ENCODE peak calls at places on chromosome 12, in eight cellular contexts. W, L, H, X, F, S, O and U are unnamed samples.

GRCh38 chr12:6360578-6361490 is 14.5 kb downstream of the SCNN1A start:
- DNase-seq in W (no peak), L (no peak), H (no peak), X (no peak), F (no peak), S (no peak), O (no peak), U (no peak)

GRCh38 chr12:52172956-52173355 is 18.9 kb downstream of the KRT80 start:
- DNase-seq in W (no peak), L (no peak), H (no peak), X (no peak), F (peak), S (no peak), O (no peak), U (no peak)

GRCh38 chr12:108772247-108772646 is 40.9 kb upstream of the CORO1C start:
- DNase-seq in W (no peak), L (no peak), H (no peak), X (peak), F (peak), S (peak), O (no peak), U (peak)

GRCh38 chr12:121170581-121171260 is 38.0 kb downstream of the P2RX7 start:
- DNase-seq in W (no peak), L (no peak), H (peak), X (peak), F (no peak), S (no peak), O (no peak), U (no peak)

GRCh38 chr12:22334696-22335290 is at the start of gene ST8SIA1:
- DNase-seq in W (peak), L (no peak), H (peak), X (peak), F (peak), S (no peak), O (peak), U (no peak)

GRCh38 chr12:90428881-90429280 is 526.1 kb downstream of the CCER1 start:
- DNase-seq in W (no peak), L (no peak), H (no peak), X (no peak), F (no peak), S (no peak), O (no peak), U (no peak)

GRCh38 chr12:116244474-116245090 is 32.9 kb downstream of the MED13L start:
- DNase-seq in W (no peak), L (no peak), H (no peak), X (no peak), F (no peak), S (no peak), O (no peak), U (no peak)

GRCh38 chr12:53645191-53645590 is 19.0 kb upstream of the ATF7 start:
- DNase-seq in W (no peak), L (no peak), H (no peak), X (peak), F (no peak), S (no peak), O (no peak), U (no peak)

GRCh38 chr12:25942709-25943108 is 15.8 kb upstream of the RASSF8 start:
- DNase-seq in W (no peak), L (no peak), H (peak), X (peak), F (no peak), S (no peak), O (no peak), U (no peak)

GRCh38 chr12:97921957-97922722 is 459.5 kb downstream of the RMST start:
- DNase-seq in W (no peak), L (no peak), H (peak), X (peak), F (no peak), S (no peak), O (no peak), U (no peak)

GRCh38 chr12:45183263-45183662 is 32.6 kb upstream of the ANO6 start:
- DNase-seq in W (no peak), L (peak), H (peak), X (peak), F (no peak), S (peak), O (no peak), U (no peak)

GRCh38 chr12:100927825-100928224 is 133.2 kb downstream of the ANO4 start:
- DNase-seq in W (no peak), L (no peak), H (peak), X (peak), F (no peak), S (no peak), O (no peak), U (no peak)

GRCh38 chr12:27521066-27521465 is 2.9 kb upstream of the PPFIBP1 start:
- DNase-seq in W (no peak), L (no peak), H (no peak), X (peak), F (no peak), S (no peak), O (no peak), U (no peak)

GRCh38 chr12:74365178-74365964 is 172.3 kb upstream of the ATXN7L3B start:
- DNase-seq in W (peak), L (peak), H (peak), X (peak), F (peak), S (peak), O (no peak), U (no peak)

GRCh38 chr12:21527451-21528180 is 1.5 kb downstream of the SPX start:
- DNase-seq in W (peak), L (peak), H (peak), X (peak), F (peak), S (peak), O (peak), U (peak)

GRCh38 chr12:124543591-124544310 is 23.7 kb downstream of the NCOR2 start:
- DNase-seq in W (no peak), L (no peak), H (peak), X (peak), F (peak), S (peak), O (no peak), U (no peak)

GRCh38 chr12:121427556-121428055 is 27.7 kb downstream of the RNF34 start:
- DNase-seq in W (no peak), L (no peak), H (no peak), X (no peak), F (no peak), S (no peak), O (no peak), U (no peak)

GRCh38 chr12:28191018-28191595 is 851 bp downstream of the CCDC91 start:
- DNase-seq in W (no peak), L (no peak), H (peak), X (peak), F (no peak), S (no peak), O (no peak), U (no peak)